ENCODE peak calls at places on chromosome 15, in ten cellular contexts. L is mesenteric fat pad; H is cortex of kidney; B is non-pigmented ciliary epithelial cell; I is lower lobe of right lung; C is NCI-H1436; V is stimulated activated CD4-positive, alpha-beta T cell treated with anti-CD3 and anti-CD28 coated beads, Interleukin-1b, Interleukin-23, amount 100 ng/mL, for 1 hour; F is ELR; P is activated naive CD4-positive, alpha-beta T cell treated with anti-CD3 and anti-CD28 coated beads for 36 hours; N is GM18507. W is an unnamed sample.

GRCh38 chr15:53251523-53251922 is 461.4 kb upstream of the ONECUT1 start:
- DNase-seq in L (no peak), H (no peak), B (no peak), I (no peak), C (no peak), V (no peak), F (no peak), P (no peak), N (no peak), W (no peak)

GRCh38 chr15:62058327-62059028 is 1.8 kb downstream of the VPS13C start:
- DNase-seq in L (no peak), H (no peak), B (no peak), I (no peak), C (no peak), V (no peak), F (no peak), P (no peak), N (no peak), W (no peak)

GRCh38 chr15:74208901-74209559 is 6.4 kb upstream of the STRA6 start:
- DNase-seq in L (no peak), H (no peak), B (no peak), I (no peak), C (no peak), V (no peak), F (peak), P (no peak), N (no peak), W (peak)

GRCh38 chr15:93028632-93029612 is 60.1 kb downstream of the RGMA start:
- DNase-seq in L (no peak), H (no peak), B (peak), I (peak), C (no peak), V (no peak), F (peak), P (peak), N (no peak), W (peak)

GRCh38 chr15:52102468-52102867 is 10.1 kb downstream of the BCL2L10 start:
- DNase-seq in L (no peak), H (no peak), B (peak), I (no peak), C (no peak), V (no peak), F (peak), P (no peak), N (no peak), W (no peak)

GRCh38 chr15:40069178-40070165 is 30.5 kb upstream of the SRP14 start:
- DNase-seq in L (peak), H (peak), B (no peak), I (peak), C (peak), V (no peak), F (no peak), P (no peak), N (peak), W (peak)

GRCh38 chr15:95609096-95609495 is 721.4 kb upstream of the NR2F2 start:
- DNase-seq in L (no peak), H (no peak), B (no peak), I (no peak), C (no peak), V (no peak), F (peak), P (no peak), N (no peak), W (no peak)

GRCh38 chr15:60721232-60721576 is 242.3 kb upstream of the ICE2 start:
- DNase-seq in L (no peak), H (no peak), B (no peak), I (no peak), C (no peak), V (no peak), F (no peak), P (no peak), N (no peak), W (no peak)

GRCh38 chr15:72838311-72838731 is 54.8 kb upstream of the ADPGK start:
- DNase-seq in L (no peak), H (no peak), B (no peak), I (no peak), C (no peak), V (no peak), F (no peak), P (no peak), N (no peak), W (no peak)

GRCh38 chr15:48897144-48897814 is 19.3 kb downstream of the EID1 start:
- DNase-seq in L (no peak), H (no peak), B (no peak), I (no peak), C (no peak), V (no peak), F (peak), P (no peak), N (no peak), W (no peak)

GRCh38 chr15:22945071-22945470 is 35.1 kb downstream of the CYFIP1 start:
- DNase-seq in L (no peak), H (no peak), B (no peak), I (no peak), C (no peak), V (no peak), F (no peak), P (no peak), N (no peak), W (no peak)